ENCODE peak calls at places on chromosome 15, in eight cellular contexts. D is PC-3, C is HCT116, A is GM23338, H is hepatocyte, F is neural progenitor cell, P is SK-N-SH, M is MM.1S. V is an unnamed sample.

GRCh38 chr15:100116416-100117190 is 225.2 kb downstream of the ADAMTS17 start:
- DNase-seq in F (no peak), D (no peak), H (no peak), P (no peak), M (peak; percentile 23), A (no peak), C (no peak), V (no peak)

GRCh38 chr15:61906961-61907752 is 153.1 kb downstream of the VPS13C start:
- DNase-seq in M (no peak), P (no peak), H (peak; percentile 5), F (no peak), A (no peak), D (peak; percentile 80), C (no peak), V (no peak)

GRCh38 chr15:58588096-58588495 is 156.3 kb downstream of the LIPC start:
- DNase-seq in M (no peak), F (no peak), P (no peak), H (no peak), A (peak; percentile 37), D (no peak), C (no peak), V (no peak)

GRCh38 chr15:76098685-76099084 is 38.9 kb downstream of the TMEM266 start:
- DNase-seq in P (no peak), C (no peak), M (no peak), A (no peak), H (peak; percentile 60), F (no peak), D (no peak), V (no peak)

GRCh38 chr15:94177112-94177511 is 54.2 kb upstream of the MCTP2 start:
- DNase-seq in F (no peak), C (no peak), A (no peak), M (no peak), D (peak; percentile 30), H (no peak), P (peak; percentile 30), V (peak; percentile 18)

GRCh38 chr15:101027273-101027901 is 108.2 kb downstream of the LRRK1 start:
- DNase-seq in M (no peak), P (no peak), C (no peak), H (no peak), A (no peak), F (no peak), D (no peak), V (no peak)

GRCh38 chr15:58387130-58387529 is 44.7 kb upstream of the LIPC start:
- DNase-seq in C (no peak), H (no peak), M (no peak), D (peak; percentile 37), F (no peak), P (no peak), A (no peak), V (peak; percentile 93)

GRCh38 chr15:44584162-44584749 is 47.3 kb downstream of the EIF3J start:
- DNase-seq in F (peak; percentile 44), A (peak; percentile 66), D (peak; percentile 73), H (peak; percentile 17), M (peak; percentile 61), P (peak; percentile 43), C (peak; percentile 26), V (peak; percentile 45)

GRCh38 chr15:76996526-76997401 is 1.8 kb downstream of the PSTPIP1 start:
- DNase-seq in H (no peak), F (no peak), D (peak; percentile 41), C (no peak), P (peak; percentile 53), A (no peak), M (no peak), V (peak; percentile 77)

GRCh38 chr15:31312220-31312619 is 14.4 kb upstream of the KLF13 start:
- DNase-seq in M (no peak), C (no peak), H (no peak), F (no peak), A (no peak), D (no peak), P (no peak), V (no peak)

GRCh38 chr15:77775373-77775772 is 142.7 kb upstream of the LINGO1 start:
- DNase-seq in F (no peak), D (no peak), M (no peak), P (no peak), C (no peak), A (no peak), H (no peak), V (no peak)

GRCh38 chr15:63156708-63157065 is 590 bp downstream of the RPS27L start:
- DNase-seq in D (peak; percentile 17), P (peak; percentile 31), M (peak; percentile 53), C (no peak), H (peak; percentile 62), F (peak; percentile 45), A (peak; percentile 39), V (peak; percentile 72)

GRCh38 chr15:75170711-75171341 is 30.9 kb upstream of the C15orf39 start:
- DNase-seq in D (peak; percentile 83), H (no peak), M (no peak), F (no peak), P (no peak), C (no peak), A (no peak), V (peak; percentile 35)

GRCh38 chr15:73686781-73687256 is 2.6 kb downstream of the CD276 start:
- DNase-seq in D (peak; percentile 49), A (no peak), F (no peak), M (no peak), P (no peak), H (peak; percentile 65), C (no peak), V (peak; percentile 98)

GRCh38 chr15:73695773-73696640 is 11.8 kb downstream of the CD276 start:
- DNase-seq in D (peak; percentile 23), F (no peak), P (no peak), H (no peak), A (no peak), M (no peak), C (no peak), V (no peak)

GRCh38 chr15:73694419-73694818 is 10.2 kb downstream of the CD276 start:
- DNase-seq in P (no peak), C (no peak), D (no peak), A (no peak), H (no peak), F (no peak), M (no peak), V (peak; percentile 52)

GRCh38 chr15:73688455-73688854 is 4.3 kb downstream of the CD276 start:
- DNase-seq in F (no peak), H (peak; percentile 38), M (no peak), A (no peak), P (peak; percentile 42), D (no peak), C (no peak), V (peak; percentile 61)

DNA sequence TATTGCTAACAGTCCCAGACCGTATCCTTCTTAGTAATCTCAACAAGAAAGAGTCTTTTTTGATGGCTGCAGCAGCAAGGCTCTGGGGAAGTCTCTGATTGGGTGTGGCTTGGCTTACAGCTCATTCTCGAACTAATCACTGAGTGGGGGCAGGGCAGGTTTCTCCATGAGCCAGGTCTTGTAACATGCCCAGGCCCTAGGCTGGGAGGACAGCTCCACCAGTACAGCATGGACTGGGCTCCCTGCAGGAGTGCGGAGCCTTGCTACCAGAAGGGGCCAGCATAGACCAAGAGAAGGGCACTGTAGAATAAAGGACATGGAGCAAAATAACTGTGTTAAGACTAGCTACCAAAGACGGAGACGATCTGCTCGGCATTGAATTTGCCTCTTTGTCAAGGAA is 7.2 kb downstream of the CD276 start:
- DNase-seq in H (peak; percentile 86), A (peak; percentile 84), M (no peak), F (peak; percentile 76), D (peak; percentile 34), C (no peak), P (no peak), V (peak; percentile 96)
- H3K4me1 ChIP-seq in H (peaks cover 40% of the 10 kb centered on the region), A (peaks cover 43% of the 10 kb centered on the region), M (peaks cover 6% of the 10 kb centered on the region), F (peaks cover 28% of the 10 kb centered on the region), D (peaks cover 56% of the 10 kb centered on the region), C (peaks cover 16% of the 10 kb centered on the region), P (peaks cover 39% of the 10 kb centered on the region), V (peaks cover 71% of the 10 kb centered on the region)

GRCh38 chr15:70892912-70893560 is 410 bp downstream of the LRRC49 start:
- DNase-seq in F (peak; percentile 37), H (peak; percentile 63), P (peak; percentile 59), C (no peak), D (peak; percentile 56), A (no peak), M (peak; percentile 33), V (peak; percentile 86)
- TF ChIP-seq EZH2phosphoT487 in F (no peak), H (no peak), P (no peak), C (no peak), D (no peak), A (no peak), M (no peak), V (no peak)

DNA sequence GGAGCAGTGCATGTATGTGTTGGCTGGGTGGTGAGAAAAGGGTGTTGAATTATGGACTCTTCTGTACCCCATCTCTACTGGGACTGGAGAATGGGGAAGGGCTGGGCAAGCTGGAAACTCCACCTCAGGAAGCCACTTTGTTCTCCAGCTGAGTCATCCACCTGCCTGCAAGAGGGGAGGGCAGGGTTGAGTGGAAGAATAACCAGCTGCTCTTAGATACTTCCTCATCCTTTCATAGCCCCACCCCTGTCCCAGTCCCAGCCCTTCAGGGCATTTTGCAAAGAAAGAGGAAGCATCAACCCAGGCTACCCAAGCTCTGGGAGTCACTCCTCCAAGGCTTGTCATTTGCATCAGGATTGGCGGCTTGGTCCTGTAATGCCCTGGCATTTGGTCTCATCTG is 33.1 kb downstream of the RAB11A start:
- DNase-seq in F (no peak), A (peak; percentile 31), H (peak; percentile 75), P (no peak), M (no peak), D (peak; percentile 89), C (peak; percentile 65), V (no peak)
- H3K27me3 ChIP-seq in F (no peaks in the 10 kb centered on the region), A (no peaks in the 10 kb centered on the region), H (no peaks in the 10 kb centered on the region), P (no peaks in the 10 kb centered on the region), M (no peaks in the 10 kb centered on the region), D (no peaks in the 10 kb centered on the region), C (no peaks in the 10 kb centered on the region), V (no peaks in the 10 kb centered on the region)

GRCh38 chr15:90022345-90022744 is 21.2 kb downstream of the ZNF710 start:
- DNase-seq in C (no peak), F (no peak), M (no peak), A (no peak), H (no peak), D (no peak), P (no peak), V (no peak)

GRCh38 chr15:90019611-90020010 is 18.5 kb downstream of the ZNF710 start:
- DNase-seq in P (no peak), A (no peak), D (no peak), C (no peak), H (no peak), M (no peak), F (no peak), V (no peak)

GRCh38 chr15:90020041-90020735 is 19.1 kb downstream of the ZNF710 start:
- DNase-seq in P (no peak), H (no peak), M (peak; percentile 77), A (no peak), D (no peak), F (no peak), C (no peak), V (no peak)

GRCh38 chr15:90022905-90023700 is 22.0 kb downstream of the ZNF710 start:
- DNase-seq in D (no peak), F (no peak), P (no peak), H (no peak), M (no peak), C (no peak), A (no peak), V (no peak)

DNA sequence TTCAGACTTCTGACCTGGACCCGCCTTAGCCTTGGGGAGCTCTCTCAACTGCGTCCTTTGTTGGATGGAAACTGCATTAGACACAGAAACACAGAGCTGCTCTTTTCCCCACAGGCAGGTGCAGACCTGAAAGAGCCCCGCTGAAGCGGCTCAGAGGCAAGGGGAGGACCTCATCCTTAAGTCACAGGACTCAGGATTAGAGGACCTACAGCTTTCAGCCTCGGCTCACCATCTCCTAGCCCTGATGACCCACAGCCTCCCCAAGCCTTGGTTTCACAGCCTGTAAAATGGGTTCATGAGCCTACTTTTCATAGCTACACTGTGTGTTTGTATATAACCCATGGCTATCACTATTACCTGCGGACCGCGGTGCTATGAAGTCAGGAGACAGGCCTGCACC is 20.0 kb downstream of the ZNF710 start:
- DNase-seq in M (peak; percentile 82), A (no peak), D (no peak), C (no peak), F (no peak), H (no peak), P (no peak), V (no peak)
- H3K4me1 ChIP-seq in M (peaks cover 32% of the 10 kb centered on the region), A (peaks cover 24% of the 10 kb centered on the region), D (no peaks in the 10 kb centered on the region), C (peaks cover 8% of the 10 kb centered on the region), F (peaks cover 26% of the 10 kb centered on the region), H (peaks cover 7% of the 10 kb centered on the region), P (no peaks in the 10 kb centered on the region), V (no peaks in the 10 kb centered on the region)

V was measured in GM23248.